ENCODE peak calls at places on chromosomes 11 and 22, in eight cellular contexts. T is fibroblast of lung, R is endodermal cell, Z is mammary epithelial cell, P is sigmoid colon, X is foreskin keratinocyte, A is lower lobe of right lung, M is heart left ventricle. U is an unnamed sample. For H3K4me1, the result is how much of the 10 kb centered on the place peaks cover.

GRCh38 chr11:119424276-119424675 is 1.3 kb upstream of the THY1 start:
- DNase-seq in Z (no peak), T (no peak), M (no peak), P (no peak), X (no peak), A (no peak), R (no peak), U (no peak)

GRCh38 chr11:76298255-76298654 is 82.7 kb downstream of the THAP12 start:
- DNase-seq in M (no peak), X (no peak), Z (no peak), P (no peak), T (no peak), A (no peak), R (no peak), U (no peak)

GRCh38 chr11:3959015-3959917 is 103.8 kb downstream of the STIM1 start:
- DNase-seq in T (peak), Z (peak), P (no peak), R (no peak), M (no peak), X (peak), A (no peak), U (no peak)

GRCh38 chr22:21073482-21073881 is 27.7 kb downstream of the LRRC74B start:
- DNase-seq in A (no peak), R (no peak), T (no peak), X (no peak), Z (no peak), P (no peak), M (no peak), U (no peak)

GRCh38 chr11:73331138-73331916 is 23.3 kb downstream of the ARHGEF17 start:
- DNase-seq in X (no peak), T (peak), R (peak), M (peak), Z (no peak), A (no peak), P (no peak), U (no peak)

GRCh38 chr11:1346669-1347390 is 37.4 kb upstream of the TOLLIP start:
- DNase-seq in R (no peak), T (no peak), P (peak), A (no peak), M (no peak), X (no peak), Z (no peak), U (no peak)

GRCh38 chr22:32005453-32005852 is 37.6 kb upstream of the SLC5A1 start:
- DNase-seq in Z (peak), X (peak), T (peak), R (no peak), A (no peak), P (no peak), M (no peak), U (no peak)

GRCh38 chr11:101442171-101442570 is 141.6 kb downstream of the TRPC6 start:
- DNase-seq in M (no peak), A (no peak), X (no peak), P (no peak), R (no peak), T (peak), Z (peak), U (no peak)

GRCh38 chr22:41285441-41285819 is 557 bp downstream of the RANGAP1 start:
- DNase-seq in X (peak), P (peak), A (peak), M (peak), T (peak), R (peak), Z (peak), U (peak)

GRCh38 chr11:115741376-115741775 is 237.2 kb upstream of the CADM1 start:
- DNase-seq in T (no peak), A (no peak), P (no peak), M (no peak), X (peak), Z (peak), R (no peak), U (no peak)

GRCh38 chr11:128407962-128408361 is 179.4 kb downstream of the ETS1 start:
- DNase-seq in P (no peak), Z (peak), A (no peak), R (no peak), M (no peak), X (peak), T (peak), U (no peak)

GRCh38 chr11:27055065-27055682 is 14.6 kb downstream of the BBOX1 start:
- DNase-seq in M (no peak), Z (no peak), P (no peak), X (peak), T (peak), A (no peak), R (no peak), U (no peak)

GRCh38 chr11:14244926-14245325 is 114.1 kb downstream of the RRAS2 start:
- DNase-seq in R (peak), A (no peak), T (no peak), P (no peak), Z (no peak), X (no peak), M (no peak), U (no peak)

GRCh38 chr11:13368041-13368446 is 90.5 kb downstream of the BMAL1 start:
- DNase-seq in A (no peak), R (no peak), P (no peak), X (peak), T (no peak), Z (peak), M (no peak), U (no peak)

GRCh38 chr11:16297332-16297731 is 59.0 kb downstream of the SOX6 start:
- DNase-seq in A (no peak), T (no peak), M (no peak), P (no peak), X (no peak), R (no peak), Z (no peak), U (no peak)

GRCh38 chr11:19243143-19243542 is 2.4 kb upstream of the E2F8 start:
- DNase-seq in R (no peak), X (no peak), Z (no peak), P (no peak), T (no peak), A (no peak), M (no peak), U (no peak)

GRCh38 chr11:4991066-4991465 is 3.6 kb upstream of the OR51L1 start:
- DNase-seq in T (no peak), P (no peak), M (no peak), Z (no peak), A (no peak), X (no peak), R (no peak), U (no peak)

GRCh38 chr11:124879229-124879998 is 14.2 kb downstream of the ROBO3 start:
- DNase-seq in X (no peak), P (peak), Z (no peak), M (peak), R (no peak), A (no peak), T (no peak), U (no peak)

GRCh38 chr11:64120951-64121569 is 44.9 kb downstream of the MACROD1 start:
- DNase-seq in T (peak), M (peak), R (no peak), Z (peak), A (peak), P (peak), X (peak), U (peak)

GRCh38 chr11:39374963-39375698 is 2084.3 kb downstream of the LRRC4C start:
- DNase-seq in X (peak), R (no peak), A (no peak), T (peak), P (no peak), Z (peak), M (no peak), U (no peak)

GRCh38 chr22:32340437-32340836 is 17.2 kb upstream of the RFPL3 start:
- DNase-seq in T (no peak), P (no peak), Z (no peak), R (peak), A (no peak), X (no peak), M (no peak), U (no peak)

GRCh38 chr11:13668957-13669521 is 571 bp downstream of the FAR1 start:
- DNase-seq in A (peak), X (peak), T (peak), P (peak), R (peak), M (peak), Z (peak), U (peak)

GRCh38 chr22:49977578-49977977 is 17.0 kb downstream of the PIM3 start:
- DNase-seq in M (no peak), T (no peak), X (no peak), A (peak), R (no peak), Z (no peak), P (no peak), U (no peak)

GRCh38 chr22:20904008-20904979 is 12.9 kb upstream of the CRKL start:
- DNase-seq in X (peak), M (no peak), T (peak), R (no peak), P (no peak), Z (peak), A (no peak), U (no peak)

GRCh38 chr22:25508761-25509321 is 55.6 kb upstream of the GRK3 start:
- DNase-seq in M (no peak), P (no peak), R (no peak), X (no peak), A (no peak), T (no peak), Z (no peak), U (no peak)

GRCh38 chr11:102757823-102758549 is 22.4 kb downstream of the MMP10 start:
- DNase-seq in Z (peak), R (no peak), P (no peak), X (peak), T (peak), A (no peak), M (no peak), U (no peak)

GRCh38 chr11:122167100-122167499 is 51.1 kb upstream of the BLID start:
- DNase-seq in A (no peak), X (peak), M (no peak), P (no peak), Z (peak), T (peak), R (no peak), U (no peak)
- H3K4me1 ChIP-seq in A (under half), X (half or more), M (under half), P (under half), Z (half or more), T (half or more), R (under half), U (under half)

DNA sequence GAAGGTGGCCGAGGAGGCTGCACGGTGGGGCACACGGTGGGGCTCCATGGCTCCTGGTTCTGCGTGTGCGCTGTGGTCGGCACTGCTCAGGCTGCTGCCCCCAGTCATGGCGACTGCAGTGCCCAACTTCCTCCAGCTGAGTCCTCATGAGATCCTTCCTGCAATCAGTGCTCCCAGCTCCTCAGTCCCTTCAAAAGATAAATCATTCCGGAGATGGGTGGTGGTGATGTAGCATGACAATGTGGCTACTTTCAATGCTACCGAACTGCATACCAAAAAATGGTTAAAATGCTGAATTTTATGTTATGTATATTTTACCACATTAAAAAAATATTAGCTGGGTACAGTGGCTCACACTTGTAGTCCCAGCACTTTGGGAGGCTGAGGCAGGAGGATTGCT is 14.1 kb upstream of the VPREB1 start:
- DNase-seq in P (no peak), A (no peak), T (no peak), Z (no peak), M (no peak), R (peak), X (no peak), U (no peak)
- H3K4me1 ChIP-seq in P (under half), A (under half), T (under half), Z (under half), M (under half), R (under half), X (under half), U (under half)

DNA sequence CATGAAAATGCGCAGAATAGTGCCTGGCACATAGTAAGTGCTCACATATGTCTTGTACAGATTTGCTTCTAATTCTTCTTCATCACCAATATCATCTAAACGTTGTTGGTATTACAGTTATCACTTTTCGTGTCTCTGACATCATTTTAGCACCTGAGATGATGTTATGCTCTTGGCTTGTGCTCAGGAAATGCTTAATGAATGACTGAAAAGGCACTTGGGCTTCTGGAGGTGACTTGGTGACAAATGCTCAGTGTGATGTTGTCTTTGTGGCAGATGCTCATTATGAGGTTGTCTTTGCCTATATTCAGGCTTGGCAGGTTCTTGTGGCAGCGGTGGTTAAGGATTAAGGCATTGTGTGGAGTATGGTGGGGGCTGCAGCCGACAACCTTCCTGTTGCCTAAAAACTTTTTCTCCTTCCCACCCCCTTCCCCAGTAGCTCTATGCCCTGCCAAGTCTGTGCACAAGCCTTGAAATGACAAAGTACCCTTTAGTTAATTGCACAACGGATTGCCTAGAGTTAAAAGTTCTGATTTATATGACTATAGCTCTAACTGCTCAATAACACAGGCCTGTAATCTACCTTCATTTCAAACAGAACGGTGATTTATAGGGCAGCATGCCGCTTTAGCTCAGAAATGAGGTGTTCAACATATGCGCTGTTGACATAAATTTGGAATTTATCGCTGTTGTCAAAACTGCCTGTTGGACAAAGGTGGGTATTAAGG is 82.5 kb downstream of the ZBTB16 start:
- DNase-seq in R (no peak), M (no peak), A (no peak), X (no peak), Z (no peak), P (no peak), T (no peak), U (no peak)
- H3K4me1 ChIP-seq in R (under half), M (half or more), A (half or more), X (under half), Z (under half), P (half or more), T (under half), U (under half)

DNA sequence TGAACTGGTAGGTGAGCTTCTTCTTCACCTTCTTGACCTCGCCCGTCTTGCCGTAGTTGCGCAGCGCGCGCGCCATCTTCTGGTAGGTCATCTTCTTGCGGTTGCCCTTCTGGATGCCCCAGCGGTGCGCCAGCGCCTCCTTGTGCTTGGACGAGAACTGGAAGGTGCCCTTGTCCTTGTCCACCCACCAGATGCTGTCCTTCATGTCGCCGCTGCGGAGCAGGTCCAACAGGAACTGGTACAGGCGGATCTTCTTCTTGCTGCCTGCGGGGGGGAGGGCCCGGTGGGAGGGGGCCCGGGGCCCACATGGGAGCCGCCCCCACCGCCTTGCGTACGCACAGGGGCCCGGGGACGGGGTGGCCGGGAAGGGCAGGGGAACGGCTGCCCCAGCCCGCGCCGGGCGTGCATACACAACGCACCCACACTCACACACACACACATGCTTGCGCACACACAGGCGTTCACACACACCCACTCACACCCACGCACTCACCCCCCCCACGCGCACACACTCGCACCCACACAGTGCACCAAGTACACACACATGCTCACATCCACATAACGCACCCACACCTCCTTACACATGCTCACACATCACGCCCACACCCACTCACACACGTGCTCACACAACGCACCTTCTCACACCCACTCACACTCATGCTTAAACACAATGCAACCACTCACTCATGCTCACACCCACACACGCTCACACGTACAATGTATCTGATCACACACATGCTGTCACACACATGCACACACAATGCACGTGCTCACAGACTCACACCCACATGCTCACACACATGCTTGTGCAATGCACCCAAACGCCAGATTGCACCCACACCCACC is 3.0 kb upstream of the MYBPC3 start:
- DNase-seq in Z (peak), T (peak), A (peak), X (peak), R (peak), M (peak), P (peak), U (peak)
- H3K4me1 ChIP-seq in Z (under half), T (under half), A (under half), X (under half), R (under half), M (under half), P (under half), U (under half)

DNA sequence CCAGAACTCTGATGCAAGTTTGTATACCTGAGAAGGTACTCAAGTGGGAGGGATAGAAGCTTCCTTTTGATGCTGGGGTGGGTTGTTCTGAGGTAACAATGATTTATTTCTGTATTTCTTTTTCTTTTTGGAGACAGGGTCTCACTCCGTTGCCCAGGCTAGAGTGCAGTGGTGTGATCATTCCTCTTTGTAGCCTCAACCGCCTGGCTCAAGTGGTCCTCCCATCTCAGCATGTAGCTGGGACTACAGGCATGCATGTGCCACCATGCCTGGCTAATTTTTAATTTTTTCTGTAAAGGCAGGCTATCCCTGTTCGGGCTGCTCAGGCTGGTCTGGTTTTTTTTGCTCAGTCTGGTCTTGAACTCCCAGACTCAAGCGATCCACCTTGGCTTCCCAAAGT is 7.9 kb downstream of the KDM2A start:
- DNase-seq in Z (no peak), X (no peak), M (no peak), P (no peak), R (no peak), A (no peak), T (no peak), U (no peak)
- H3K4me1 ChIP-seq in Z (under half), X (under half), M (under half), P (under half), R (under half), A (half or more), T (under half), U (under half)

GRCh38 chr11:2445948-2446551 is 1.2 kb downstream of the KCNQ1 start:
- DNase-seq in Z (no peak), X (no peak), P (no peak), A (peak), M (peak), T (no peak), R (no peak), U (no peak)
- H3K4me1 ChIP-seq in Z (under half), X (under half), P (under half), A (under half), M (under half), T (under half), R (under half), U (half or more)

GRCh38 chr22:44737414-44738346 is 14.7 kb upstream of the ARHGAP8 start:
- DNase-seq in Z (no peak), M (peak), X (no peak), R (no peak), T (no peak), P (no peak), A (no peak), U (no peak)

GRCh38 chr22:44734801-44735517 is 17.4 kb upstream of the ARHGAP8 start:
- DNase-seq in P (no peak), R (no peak), Z (no peak), X (no peak), A (no peak), M (peak), T (no peak), U (no peak)

GRCh38 chr22:44735518-44736428 is 16.6 kb upstream of the ARHGAP8 start:
- DNase-seq in M (peak), Z (no peak), X (no peak), T (peak), P (peak), R (peak), A (peak), U (peak)

GRCh38 chr22:44738347-44738715 is 14.0 kb upstream of the ARHGAP8 start:
- DNase-seq in T (no peak), R (peak), X (peak), P (no peak), Z (no peak), A (no peak), M (no peak), U (no peak)

DNA sequence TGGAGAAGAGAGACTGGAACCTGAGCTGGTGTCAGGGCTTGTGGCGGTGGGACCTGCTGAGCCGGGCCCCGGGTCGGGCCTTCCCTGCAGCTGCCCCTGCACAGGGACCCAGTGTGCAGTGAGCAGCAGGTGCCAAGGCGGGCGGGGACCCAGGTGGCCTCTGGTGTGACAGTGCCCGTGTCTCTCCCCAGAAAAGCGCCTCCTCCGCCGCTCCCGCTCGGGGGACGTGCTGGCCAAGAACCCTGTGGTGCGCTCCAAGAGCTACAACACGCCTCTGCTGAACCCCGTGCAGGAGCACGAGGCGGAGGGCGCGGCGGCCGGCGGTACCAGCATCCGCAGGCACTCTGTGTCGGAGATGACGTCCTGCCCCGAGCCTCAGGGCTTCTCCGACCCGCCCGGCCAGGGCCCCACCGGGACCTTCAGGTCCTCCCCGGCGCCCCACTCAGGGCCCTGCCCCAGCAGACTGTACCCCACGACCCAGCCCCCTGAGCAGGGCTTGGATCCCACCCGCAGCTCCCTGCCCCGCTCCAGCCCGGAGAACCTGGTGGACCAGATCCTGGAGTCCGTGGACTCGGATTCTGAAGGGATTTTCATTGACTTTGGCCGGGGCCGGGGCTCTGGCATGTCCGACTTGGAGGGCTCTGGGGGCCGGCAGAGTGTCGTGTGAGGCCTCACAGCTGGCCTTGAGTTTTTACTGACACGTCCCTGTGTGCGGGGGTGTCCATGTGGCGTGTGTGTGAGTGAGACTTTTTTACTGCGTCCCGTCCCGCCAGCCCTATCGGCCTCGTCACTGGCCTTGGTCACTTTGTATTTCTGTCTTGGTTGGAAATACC is 15.6 kb upstream of the ARHGAP8 start:
- DNase-seq in R (no peak), M (peak), T (no peak), X (no peak), P (no peak), Z (no peak), A (no peak), U (no peak)
- H3K4me1 ChIP-seq in R (under half), M (under half), T (under half), X (under half), P (under half), Z (under half), A (under half), U (under half)

U was measured in heart right ventricle.